ENCODE peak calls at places on chromosomes 3 and 15, in five cellular contexts. C is dermis blood vessel endothelial cell; L is stimulated activated CD4-positive, alpha-beta T cell treated with anti-CD3 and anti-CD28 coated beads, Interleukin-1b, Interleukin-23, amount 100 ng/mL, for 4 hours; B is CD14-positive monocyte; G is activated CD4-positive, alpha-beta T cell treated with anti-CD3 and anti-CD28 coated beads, Interleukin-2, amount 50 U/mL, for 24 hours. I is an unnamed sample.

GRCh38 chr3:112958749-112959560 is 15.9 kb downstream of the CD200R1 start:
- DNase-seq in C (no peak), L (no peak), B (no peak), G (no peak), I (no peak)

GRCh38 chr3:47421741-47422649 is 41.2 kb downstream of the PTPN23 start:
- DNase-seq in C (peak; percentile 65), L (no peak), B (no peak), G (no peak), I (no peak)

GRCh38 chr3:46947981-46948791 is 28.4 kb downstream of the CCDC12 start:
- DNase-seq in C (peak; percentile 65), L (peak; percentile 51), B (peak; percentile 86), G (peak; percentile 24), I (no peak)

GRCh38 chr3:23959147-23959900 is 14.2 kb downstream of the NR1D2 start:
- DNase-seq in C (peak; percentile 85), L (no peak), B (no peak), G (no peak), I (no peak)

GRCh38 chr3:23999012-23999641 is 54.0 kb downstream of the NR1D2 start:
- DNase-seq in C (peak; percentile 73), L (peak; percentile 34), B (peak; percentile 54), G (peak; percentile 57), I (peak; percentile 58)

GRCh38 chr3:54698059-54698458 is 229.8 kb downstream of the LRTM1 start:
- DNase-seq in C (no peak), L (no peak), B (no peak), G (no peak), I (no peak)

GRCh38 chr3:69273895-69274294 is 112.0 kb downstream of the FRMD4B start:
- DNase-seq in C (no peak), L (no peak), B (no peak), G (no peak), I (no peak)

GRCh38 chr3:148149556-148149955 is 548.1 kb upstream of the AGTR1 start:
- DNase-seq in C (no peak), L (no peak), B (no peak), G (no peak), I (no peak)

GRCh38 chr15:69154026-69154425 is 6.4 kb upstream of the GLCE start:
- DNase-seq in C (peak; percentile 93), L (no peak), B (no peak), G (no peak), I (no peak)

GRCh38 chr3:136114421-136114820 is 81.7 kb downstream of the MSL2 start:
- DNase-seq in C (no peak), L (no peak), B (no peak), G (no peak), I (no peak)

GRCh38 chr3:42749753-42750231 is 23.3 kb downstream of the CCDC13 start:
- DNase-seq in C (peak; percentile 8), L (no peak), B (no peak), G (no peak), I (no peak)

GRCh38 chr15:35305906-35306305 is 220.8 kb upstream of the NANOGP8 start:
- DNase-seq in C (peak; percentile 91), L (no peak), B (no peak), G (no peak), I (no peak)

GRCh38 chr3:134722899-134723484 is 72.1 kb upstream of the EPHB1 start:
- DNase-seq in C (no peak), L (no peak), B (no peak), G (no peak), I (no peak)

GRCh38 chr3:193982258-193982659 is 153.7 kb upstream of the HES1 start:
- DNase-seq in C (peak; percentile 40), L (no peak), B (no peak), G (no peak), I (no peak)

GRCh38 chr3:125025647-125026046 is 30.1 kb downstream of the HEG1 start:
- DNase-seq in C (no peak), L (no peak), B (no peak), G (no peak), I (no peak)

GRCh38 chr15:80210612-80211554 is 41.1 kb downstream of the CTXND1 start:
- DNase-seq in C (no peak), L (no peak), B (no peak), G (no peak), I (no peak)

GRCh38 chr15:90402230-90402629 is 14.2 kb downstream of the IQGAP1 start:
- DNase-seq in C (peak; percentile 87), L (no peak), B (peak; percentile 73), G (no peak), I (no peak)

GRCh38 chr3:38133209-38133556 is 3.7 kb downstream of the ACAA1 start:
- DNase-seq in C (no peak), L (no peak), B (no peak), G (no peak), I (no peak)

GRCh38 chr3:35908366-35909232 is 269.3 kb downstream of the ARPP21 start:
- DNase-seq in C (peak; percentile 92), L (peak; percentile 20), B (no peak), G (no peak), I (peak; percentile 18)

GRCh38 chr3:117820900-117821299 is 1111.3 kb downstream of the TUSC7 start:
- DNase-seq in C (no peak), L (no peak), B (no peak), G (no peak), I (no peak)

GRCh38 chr3:50714953-50715352 is 40.2 kb downstream of the DOCK3 start:
- DNase-seq in C (peak; percentile 23), L (no peak), B (no peak), G (no peak), I (no peak)

GRCh38 chr15:31352283-31352880 is 25.7 kb downstream of the KLF13 start:
- DNase-seq in C (no peak), L (no peak), B (no peak), G (no peak), I (no peak)

GRCh38 chr3:169659858-169660614 is 3.5 kb downstream of the MECOM start:
- DNase-seq in C (peak; percentile 19), L (no peak), B (no peak), G (no peak), I (no peak)

GRCh38 chr3:171950373-171950772 is 89.0 kb upstream of the FNDC3B start:
- DNase-seq in C (peak; percentile 44), L (no peak), B (no peak), G (no peak), I (no peak)

GRCh38 chr3:25094932-25095690 is 333.0 kb upstream of the RARB start:
- DNase-seq in C (no peak), L (no peak), B (no peak), G (no peak), I (no peak)

GRCh38 chr3:128068156-128068620 is 16.0 kb downstream of the SEC61A1 start:
- DNase-seq in C (peak; percentile 79), L (no peak), B (no peak), G (no peak), I (no peak)

GRCh38 chr15:64856429-64857145 is 14.9 kb downstream of the PLEKHO2 start:
- DNase-seq in C (peak; percentile 60), L (no peak), B (no peak), G (no peak), I (no peak)

GRCh38 chr3:134445631-134446030 is 40.2 kb downstream of the ANAPC13 start:
- DNase-seq in C (peak; percentile 83), L (no peak), B (no peak), G (no peak), I (no peak)

GRCh38 chr3:73504255-73504654 is 120.5 kb downstream of the PDZRN3 start:
- DNase-seq in C (no peak), L (no peak), B (no peak), G (no peak), I (no peak)

GRCh38 chr3:82287562-82287961 is 526.1 kb upstream of the GBE1 start:
- DNase-seq in C (no peak), L (no peak), B (no peak), G (no peak), I (no peak)

GRCh38 chr3:9135930-9136525 is 113.4 kb downstream of the SRGAP3 start:
- DNase-seq in C (no peak), L (no peak), B (no peak), G (no peak), I (no peak)